ENCODE peak calls at places on chromosomes 11 and 22, in nine cellular contexts. D is caudate nucleus; T is stimulated activated CD8-positive, alpha-beta memory T cell treated with anti-CD3 and anti-CD28 coated beads, Interleukin-15, amount 100 ng/mL, for 4 hours; K is psoas muscle; A is right cardiac atrium; O is HEK293T; F is COR-L47; B is Caco-2; J is NCI-H1092. H is an unnamed sample.

GRCh38 chr11:97742717-97743116 is 1278.0 kb upstream of the CNTN5 start:
- DNase-seq in D (no peak), T (no peak), K (no peak), A (no peak), O (no peak), F (no peak), B (no peak), J (no peak), H (no peak)

GRCh38 chr22:18033204-18033998 is 9.0 kb upstream of the MICAL3 start:
- DNase-seq in D (no peak), T (no peak), K (no peak), A (no peak), O (no peak), F (no peak), B (no peak), J (no peak), H (no peak)

GRCh38 chr22:23216331-23217170 is 36.2 kb downstream of the BCR start:
- DNase-seq in D (no peak), T (peak; percentile 31), K (no peak), A (peak; percentile 27), O (no peak), F (no peak), B (no peak), J (no peak), H (no peak)

GRCh38 chr11:85316967-85317366 is 310.2 kb downstream of the DLG2 start:
- DNase-seq in D (no peak), T (no peak), K (no peak), A (no peak), O (no peak), F (peak; percentile 12), B (no peak), J (peak; percentile 17), H (no peak)

GRCh38 chr11:15038963-15039362 is 34.4 kb upstream of the CALCB start:
- DNase-seq in D (no peak), T (no peak), K (no peak), A (no peak), O (no peak), F (no peak), B (no peak), J (no peak), H (no peak)

GRCh38 chr11:105975128-105975527 is 46.9 kb downstream of the MSANTD4 start:
- DNase-seq in D (no peak), T (no peak), K (no peak), A (no peak), O (no peak), F (no peak), B (no peak), J (no peak), H (no peak)

GRCh38 chr22:41052661-41053490 is 39.5 kb upstream of the EP300 start:
- DNase-seq in D (no peak), T (no peak), K (no peak), A (no peak), O (no peak), F (no peak), B (no peak), J (no peak), H (no peak)

GRCh38 chr11:33083918-33084317 is 44.5 kb downstream of the TCP11L1 start:
- DNase-seq in D (no peak), T (no peak), K (no peak), A (no peak), O (no peak), F (no peak), B (no peak), J (no peak), H (no peak)

GRCh38 chr11:126816655-126817054 is 183.9 kb downstream of the KIRREL3 start:
- DNase-seq in D (no peak), T (no peak), K (no peak), A (no peak), O (no peak), F (peak; percentile 22), B (no peak), J (no peak), H (no peak)

GRCh38 chr22:19547620-19548019 is 23.4 kb upstream of the CLDN5 start:
- DNase-seq in D (no peak), T (no peak), K (no peak), A (no peak), O (no peak), F (no peak), B (no peak), J (no peak), H (no peak)

GRCh38 chr11:104772806-104773241 is 125.4 kb downstream of the CASP12 start:
- DNase-seq in D (no peak), T (no peak), K (no peak), A (no peak), O (no peak), F (no peak), B (no peak), J (no peak), H (no peak)

GRCh38 chr11:7577883-7578242 is 64.1 kb downstream of the PPFIBP2 start:
- DNase-seq in D (no peak), T (no peak), K (no peak), A (no peak), O (no peak), F (no peak), B (no peak), J (no peak), H (no peak)

GRCh38 chr22:22884010-22884887 is 3.4 kb upstream of the IGLL5 start:
- DNase-seq in D (no peak), T (peak; percentile 28), K (peak; percentile 33), A (no peak), O (peak; percentile 87), F (peak; percentile 31), B (peak; percentile 65), J (peak; percentile 29), H (peak; percentile 37)

GRCh38 chr11:104130161-104130560 is 33.8 kb downstream of the PDGFD start:
- DNase-seq in D (no peak), T (no peak), K (no peak), A (no peak), O (no peak), F (no peak), B (no peak), J (no peak), H (no peak)

GRCh38 chr11:64718084-64718779 is 4.8 kb downstream of the NRXN2 start:
- DNase-seq in D (no peak), T (no peak), K (no peak), A (no peak), O (no peak), F (no peak), B (no peak), J (no peak), H (no peak)

GRCh38 chr22:27783436-27784098 is 18.0 kb downstream of the MN1 start:
- DNase-seq in D (no peak), T (no peak), K (no peak), A (peak; percentile 73), O (no peak), F (no peak), B (no peak), J (no peak), H (no peak)

GRCh38 chr11:87463486-87464102 is 425.9 kb downstream of the TMEM135 start:
- DNase-seq in D (no peak), T (no peak), K (no peak), A (no peak), O (peak; percentile 38), F (peak; percentile 64), B (peak; percentile 66), J (no peak), H (no peak)

GRCh38 chr11:70002433-70002832 is 75.7 kb upstream of the ANO1 start:
- DNase-seq in D (no peak), T (no peak), K (no peak), A (no peak), O (no peak), F (no peak), B (no peak), J (no peak), H (no peak)

GRCh38 chr11:122435540-122436187 is 219.9 kb upstream of the UBASH3B start:
- DNase-seq in D (no peak), T (no peak), K (no peak), A (no peak), O (no peak), F (no peak), B (no peak), J (no peak), H (no peak)

GRCh38 chr11:125110506-125110905 is 920 bp downstream of the TMEM218 start:
- DNase-seq in D (no peak), T (no peak), K (no peak), A (no peak), O (no peak), F (no peak), B (no peak), J (no peak), H (no peak)

GRCh38 chr11:121508449-121508848 is 55.7 kb upstream of the SORL1-AS1 start:
- DNase-seq in D (no peak), T (no peak), K (no peak), A (no peak), O (no peak), F (no peak), B (no peak), J (no peak), H (no peak)

GRCh38 chr11:1301220-1302000 is 8.0 kb downstream of the TOLLIP start:
- DNase-seq in D (no peak), T (no peak), K (no peak), A (no peak), O (no peak), F (no peak), B (no peak), J (no peak), H (no peak)

GRCh38 chr11:72673284-72673942 is 809 bp downstream of the PDE2A start:
- DNase-seq in D (no peak), T (no peak), K (no peak), A (no peak), O (no peak), F (no peak), B (no peak), J (no peak), H (no peak)

GRCh38 chr11:81674211-81674610 is 1059.5 kb downstream of the FAM181B start:
- DNase-seq in D (no peak), T (no peak), K (no peak), A (no peak), O (no peak), F (no peak), B (no peak), J (no peak), H (no peak)

GRCh38 chr11:3119141-3119821 is 45.8 kb downstream of the OSBPL5 start:
- DNase-seq in D (no peak), T (no peak), K (no peak), A (peak; percentile 25), O (no peak), F (no peak), B (no peak), J (no peak), H (peak; percentile 13)

GRCh38 chr22:48748113-48748859 is 1079.4 kb downstream of the BRD1 start:
- DNase-seq in D (no peak), T (no peak), K (no peak), A (no peak), O (no peak), F (no peak), B (no peak), J (no peak), H (no peak)

GRCh38 chr22:28822930-28823481 is 22.6 kb upstream of the XBP1 start:
- DNase-seq in D (no peak), T (no peak), K (no peak), A (no peak), O (no peak), F (peak; percentile 90), B (peak; percentile 65), J (peak; percentile 84), H (no peak)

GRCh38 chr11:120324932-120325810 is at the start of gene TLCD5:
- DNase-seq in D (peak; percentile 67), T (no peak), K (peak; percentile 63), A (peak; percentile 91), O (peak; percentile 77), F (peak; percentile 80), B (peak; percentile 86), J (peak; percentile 85), H (peak; percentile 70)

GRCh38 chr11:134712228-134713145 is 300.4 kb upstream of the B3GAT1 start:
- DNase-seq in D (no peak), T (no peak), K (no peak), A (no peak), O (no peak), F (no peak), B (no peak), J (peak; percentile 12), H (no peak)

GRCh38 chr11:74169736-74170458 is 905 bp downstream of the C2CD3 start:
- DNase-seq in D (no peak), T (no peak), K (no peak), A (no peak), O (no peak), F (no peak), B (no peak), J (no peak), H (no peak)

GRCh38 chr11:126157326-126158030 is 54.0 kb downstream of the RPUSD4 start:
- DNase-seq in D (no peak), T (no peak), K (no peak), A (no peak), O (no peak), F (no peak), B (no peak), J (no peak), H (no peak)

H was measured in left ventricle myocardium inferior.